ENCODE peak calls at places on chromosomes 12 and 14, in four cellular contexts. S is H1, W is SK-N-SH, H is K562. B is an unnamed sample.

GRCh38 chr12:115541891-115542361 is 735.6 kb downstream of the MED13L start:
- DNase-seq in S (no peak), W (no peak), H (no peak), B (no peak)

GRCh38 chr12:112103758-112104504 is 4.7 kb downstream of the NAA25 start:
- DNase-seq in S (no peak), W (no peak), H (peak), B (no peak)

GRCh38 chr14:101571004-101571403 is 9.7 kb downstream of the DIO3 start:
- DNase-seq in S (no peak), W (no peak), H (no peak), B (no peak)

GRCh38 chr14:64729386-64730060 is 25.3 kb downstream of the PLEKHG3 start:
- DNase-seq in S (no peak), W (no peak), H (no peak), B (no peak)

GRCh38 chr12:127811988-127812387 is 455.0 kb upstream of the TMEM132C start:
- DNase-seq in S (peak), W (no peak), H (no peak), B (no peak)

GRCh38 chr12:49909826-49910225 is 6.1 kb upstream of the FAIM2 start:
- DNase-seq in S (peak), W (no peak), H (peak), B (no peak)

GRCh38 chr12:112443916-112444315 is 25.2 kb downstream of the PTPN11 start:
- DNase-seq in S (no peak), W (no peak), H (no peak), B (no peak)

GRCh38 chr12:115035536-115036107 is 351.6 kb upstream of the TBX3 start:
- DNase-seq in S (no peak), W (no peak), H (no peak), B (no peak)

GRCh38 chr14:50371546-50371945 is 25.1 kb downstream of the CDKL1 start:
- DNase-seq in S (no peak), W (no peak), H (no peak), B (no peak)

GRCh38 chr12:109018276-109018675 is 2.6 kb downstream of the SVOP start:
- DNase-seq in S (no peak), W (no peak), H (no peak), B (no peak)

GRCh38 chr14:94180655-94181271 is 6.6 kb downstream of the PPP4R4 start:
- DNase-seq in S (no peak), W (peak), H (peak), B (peak)

GRCh38 chr12:67651380-67651695 is 2.8 kb downstream of the DYRK2 start:
- DNase-seq in S (no peak), W (peak), H (no peak), B (no peak)

GRCh38 chr12:124007810-124008570 is 35.0 kb downstream of the ZNF664 start:
- DNase-seq in S (no peak), W (no peak), H (no peak), B (no peak)

GRCh38 chr12:88298014-88298682 is 156.0 kb downstream of the TMTC3 start:
- DNase-seq in S (no peak), W (peak), H (no peak), B (no peak)

GRCh38 chr12:88303335-88303734 is 161.2 kb downstream of the TMTC3 start:
- DNase-seq in S (no peak), W (no peak), H (no peak), B (no peak)

GRCh38 chr12:88300931-88301330 is 158.8 kb downstream of the TMTC3 start:
- DNase-seq in S (no peak), W (no peak), H (no peak), B (no peak)

GRCh38 chr12:88298761-88299242 is 156.7 kb downstream of the TMTC3 start:
- DNase-seq in S (no peak), W (no peak), H (no peak), B (peak)

GRCh38 chr12:88299567-88300101 is 157.5 kb downstream of the TMTC3 start:
- DNase-seq in S (no peak), W (no peak), H (peak), B (peak)
- TF ChIP-seq NRF1 in S (no peak), W (no peak), H (no peak), B (no peak)

GRCh38 chr14:71533396-71533795 is 398.8 kb upstream of the RGS6 start:
- DNase-seq in S (no peak), W (no peak), H (no peak), B (no peak)
- TF ChIP-seq NRF1 in S (no peak), W (no peak), H (no peak), B (no peak)

DNA sequence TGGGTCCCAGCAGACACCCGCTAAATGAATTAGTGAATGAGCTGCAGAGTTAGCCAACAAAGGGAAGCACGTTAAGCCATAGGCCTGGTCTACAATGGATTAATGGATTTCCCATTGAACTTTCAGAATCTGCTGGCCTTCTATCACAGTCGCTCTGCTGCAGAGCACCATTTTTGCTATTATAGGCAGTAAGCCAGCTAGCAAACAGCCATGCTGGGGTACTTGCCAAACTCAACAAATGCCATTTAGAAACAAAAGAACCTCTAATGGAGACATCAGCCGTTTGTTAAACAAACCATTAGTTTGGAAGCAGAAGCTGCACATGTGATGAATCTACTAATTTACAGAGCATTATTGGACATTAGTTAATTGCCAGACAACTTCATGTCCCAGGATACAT is 181.1 kb upstream of the STXBP6 start:
- DNase-seq in S (no peak), W (no peak), H (no peak), B (no peak)
- TF ChIP-seq NRF1 in S (no peak), W (no peak), H (no peak), B (no peak)

GRCh38 chr12:53467880-53468279 is 16.0 kb downstream of the PCBP2 start:
- DNase-seq in S (no peak), W (no peak), H (no peak), B (no peak)
- TF ChIP-seq NRF1 in S (no peak), W (no peak), H (no peak), B (no peak)

GRCh38 chr12:57845478-57846284 is 848 bp downstream of the CTDSP2 start:
- DNase-seq in S (no peak), W (peak), H (peak), B (no peak)
- TF ChIP-seq NRF1 in S (no peak), W (no peak), H (peak), B (no peak)

DNA sequence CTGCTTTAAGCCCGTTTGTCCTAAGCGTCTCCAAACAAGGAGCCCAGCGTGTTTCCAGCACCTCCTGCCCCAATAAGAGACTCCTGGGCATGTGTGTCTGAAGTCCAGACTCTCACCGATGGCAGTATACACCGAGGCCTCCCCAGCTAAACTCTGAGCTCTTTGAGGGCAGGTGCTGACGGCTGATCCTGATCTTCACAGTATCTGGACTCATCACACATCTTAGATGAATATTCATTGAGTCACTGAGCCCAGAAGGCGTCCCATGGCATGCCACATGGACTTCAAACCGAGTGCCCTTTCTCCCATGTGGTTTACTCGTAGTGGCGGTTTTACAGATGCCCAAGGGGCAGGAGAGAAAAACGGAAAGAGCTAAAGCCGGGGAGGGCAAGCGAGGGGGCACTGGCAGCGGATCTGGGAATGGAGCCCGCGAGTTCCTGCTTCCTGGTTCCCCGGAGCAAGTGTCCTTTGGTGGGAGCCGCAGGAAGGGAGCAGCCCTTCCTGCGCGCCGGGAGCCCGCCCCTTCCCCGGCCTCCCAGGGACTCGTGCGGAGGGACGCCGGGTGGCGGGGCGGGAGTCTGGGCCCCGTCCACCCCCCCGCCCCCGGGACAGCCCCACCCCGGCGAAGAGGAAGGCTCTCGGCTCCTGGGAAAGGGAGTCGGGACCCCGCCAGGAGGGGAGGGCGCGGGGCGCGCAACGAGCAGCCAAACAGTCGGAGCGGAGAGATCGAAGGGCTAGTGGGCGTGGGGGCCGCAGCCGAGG is 584 bp upstream of the TEAD4 start:
- DNase-seq in S (no peak), W (peak), H (peak), B (no peak)
- TF ChIP-seq NRF1 in S (no peak), W (no peak), H (peak), B (no peak)

DNA sequence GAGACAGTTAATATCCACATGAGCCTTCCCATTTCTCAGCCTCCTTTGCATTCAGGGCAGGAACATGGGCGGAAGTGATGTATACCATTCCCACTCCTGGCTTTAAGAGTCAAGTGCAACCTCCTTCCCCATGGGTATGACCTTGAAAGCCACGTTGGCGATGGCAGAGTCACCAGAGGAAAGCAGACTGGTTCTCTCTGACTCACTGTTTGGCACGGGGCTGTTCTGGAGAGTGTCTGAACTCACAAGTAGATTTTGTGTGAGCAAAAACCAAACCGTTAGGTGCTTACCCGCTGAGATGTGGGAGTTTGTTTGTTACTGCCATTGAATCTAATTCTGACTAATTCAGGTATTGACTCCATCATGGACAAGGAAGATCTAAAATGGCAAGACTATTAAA is 36.7 kb upstream of the PZP start:
- DNase-seq in S (no peak), W (no peak), H (no peak), B (peak)
- TF ChIP-seq NRF1 in S (no peak), W (no peak), H (no peak), B (no peak)

GRCh38 chr14:32497233-32497632 is 168.1 kb downstream of the AKAP6 start:
- DNase-seq in S (no peak), W (no peak), H (no peak), B (no peak)
- TF ChIP-seq NRF1 in S (no peak), W (no peak), H (no peak), B (no peak)

B was measured in GM12878.